ENCODE peak calls at places on chromosomes 3 and 15, in seven cellular contexts. One of them, this sample, is unnamed.

GRCh38 chr3:122395582-122395981 is 11.6 kb downstream of the FAM162A start:
- DNase-seq in GDM1: no peak
- DNase-seq in SJSA1: no peak
- DNase-seq in GM04504: no peak
- DNase-seq in kidney: no peak
- DNase-seq in iris pigment epithelial cell: no peak
- DNase-seq in NCI-H1105 treated with DMSO at 0.1 percent for 48 hours: no peak
- DNase-seq in this sample: no peak

GRCh38 chr3:57062119-57062631 is 1.7 kb downstream of the SPATA12 start:
- DNase-seq in NCI-H1105 treated with DMSO at 0.1 percent for 48 hours: no peak
- DNase-seq in GDM1: no peak
- DNase-seq in kidney: peak
- DNase-seq in SJSA1: no peak
- DNase-seq in iris pigment epithelial cell: no peak
- DNase-seq in GM04504: no peak
- DNase-seq in this sample: no peak

GRCh38 chr15:80778621-80778963 is 578 bp upstream of the CEMIP start:
- DNase-seq in NCI-H1105 treated with DMSO at 0.1 percent for 48 hours: no peak
- DNase-seq in GDM1: no peak
- DNase-seq in iris pigment epithelial cell: no peak
- DNase-seq in GM04504: no peak
- DNase-seq in SJSA1: no peak
- DNase-seq in kidney: no peak
- DNase-seq in this sample: no peak

GRCh38 chr15:63287109-63287508 is 9.7 kb downstream of the APH1B start:
- DNase-seq in kidney: no peak
- DNase-seq in GM04504: no peak
- DNase-seq in GDM1: no peak
- DNase-seq in NCI-H1105 treated with DMSO at 0.1 percent for 48 hours: no peak
- DNase-seq in iris pigment epithelial cell: peak
- DNase-seq in SJSA1: no peak
- DNase-seq in this sample: no peak

GRCh38 chr15:76994001-76994400 is 925 bp upstream of the PSTPIP1 start:
- DNase-seq in GM04504: no peak
- DNase-seq in NCI-H1105 treated with DMSO at 0.1 percent for 48 hours: no peak
- DNase-seq in GDM1: no peak
- DNase-seq in SJSA1: no peak
- DNase-seq in iris pigment epithelial cell: no peak
- DNase-seq in kidney: peak
- DNase-seq in this sample: peak

GRCh38 chr15:78988361-78988911 is 43.6 kb upstream of the CTSH start:
- DNase-seq in GM04504: peak
- DNase-seq in kidney: peak
- DNase-seq in iris pigment epithelial cell: peak
- DNase-seq in GDM1: peak
- DNase-seq in SJSA1: peak
- DNase-seq in NCI-H1105 treated with DMSO at 0.1 percent for 48 hours: no peak
- DNase-seq in this sample: peak

GRCh38 chr15:74837482-74837881 is 5.5 kb downstream of the ULK3 start:
- DNase-seq in SJSA1: no peak
- DNase-seq in iris pigment epithelial cell: no peak
- DNase-seq in NCI-H1105 treated with DMSO at 0.1 percent for 48 hours: no peak
- DNase-seq in GM04504: no peak
- DNase-seq in GDM1: no peak
- DNase-seq in kidney: no peak
- DNase-seq in this sample: no peak

GRCh38 chr15:92429378-92430066 is 35.8 kb downstream of the ST8SIA2 start:
- DNase-seq in iris pigment epithelial cell: peak
- DNase-seq in NCI-H1105 treated with DMSO at 0.1 percent for 48 hours: no peak
- DNase-seq in SJSA1: peak
- DNase-seq in GM04504: peak
- DNase-seq in GDM1: no peak
- DNase-seq in kidney: no peak
- DNase-seq in this sample: no peak

GRCh38 chr3:97009427-97010019 is 195.1 kb downstream of the EPHA6 start:
- DNase-seq in GM04504: no peak
- DNase-seq in iris pigment epithelial cell: no peak
- DNase-seq in SJSA1: no peak
- DNase-seq in GDM1: no peak
- DNase-seq in kidney: no peak
- DNase-seq in NCI-H1105 treated with DMSO at 0.1 percent for 48 hours: no peak
- DNase-seq in this sample: no peak